ENCODE peak calls at places on chromosomes 13 and 19, in four cellular contexts. W is HepG2, P is SK-N-SH, S is GM12878. J is an unnamed sample.

GRCh38 chr13:95098916-95099315 is 202.3 kb downstream of the ABCC4 start:
- DNase-seq in P (no peak), W (no peak), S (no peak), J (no peak)

GRCh38 chr19:11152318-11153062 is 3.1 kb downstream of the SPC24 start:
- DNase-seq in P (no peak), S (no peak), W (no peak), J (no peak)

GRCh38 chr19:13181747-13182388 is 31.7 kb downstream of the IER2 start:
- DNase-seq in S (no peak), P (peak), W (no peak), J (peak)

GRCh38 chr13:40664100-40665060 is 2.1 kb downstream of the FOXO1 start:
- DNase-seq in W (peak), P (peak), S (no peak), J (peak)

GRCh38 chr19:56080669-56081401 is 40.3 kb downstream of the ZNF787 start:
- DNase-seq in P (peak), S (peak), W (peak), J (peak)

GRCh38 chr19:46221981-46222610 is 7.4 kb upstream of the IGFL1 start:
- DNase-seq in W (no peak), S (no peak), P (no peak), J (no peak)

GRCh38 chr13:99311748-99312492 is 4.7 kb upstream of the GPR183 start:
- DNase-seq in P (peak), S (no peak), W (no peak), J (no peak)

GRCh38 chr19:33339016-33339749 is 34.3 kb upstream of the CEBPG start:
- DNase-seq in W (no peak), P (no peak), S (no peak), J (no peak)

GRCh38 chr13:91212229-91212628 is 135.3 kb upstream of the MIR17HG start:
- DNase-seq in W (no peak), S (no peak), P (no peak), J (no peak)

GRCh38 chr13:39597828-39598227 is 5.2 kb downstream of the LHFPL6 start:
- DNase-seq in P (no peak), S (no peak), W (no peak), J (no peak)

GRCh38 chr13:44407379-44407778 is 33.8 kb downstream of the SERP2 start:
- DNase-seq in W (no peak), P (no peak), S (no peak), J (no peak)

GRCh38 chr13:43303040-43303729 is 279.8 kb downstream of the DNAJC15 start:
- DNase-seq in P (peak), S (no peak), W (peak), J (no peak)

GRCh38 chr13:29369060-29369743 is 226.3 kb downstream of the SLC7A1 start:
- DNase-seq in P (peak), W (peak), S (peak), J (no peak)

GRCh38 chr19:47093841-47094240 is 19.7 kb downstream of the ZC3H4 start:
- DNase-seq in P (no peak), S (no peak), W (no peak), J (no peak)

GRCh38 chr19:13318190-13318589 is 168.0 kb downstream of the IER2 start:
- DNase-seq in S (no peak), W (no peak), P (no peak), J (no peak)

GRCh38 chr19:40464059-40465024 is 1.2 kb downstream of the BLVRB start:
- DNase-seq in W (peak), S (no peak), P (peak), J (peak)

GRCh38 chr19:2722541-2723344 is 1.6 kb upstream of the DIRAS1 start:
- DNase-seq in P (peak), S (no peak), W (no peak), J (peak)

GRCh38 chr19:39497850-39498261 is 891 bp upstream of the DLL3 start:
- DNase-seq in W (peak), S (no peak), P (peak), J (peak)

GRCh38 chr13:111865046-111865445 is 201.9 kb upstream of the SOX1 start:
- DNase-seq in S (no peak), P (no peak), W (no peak), J (no peak)

GRCh38 chr19:18294467-18294864 is 13.0 kb upstream of the JUND start:
- DNase-seq in S (no peak), W (no peak), P (peak), J (no peak)

GRCh38 chr19:47419037-47419783 is at the start of gene MEIS3:
- DNase-seq in W (no peak), P (peak), S (no peak), J (peak)

GRCh38 chr13:50345804-50346203 is 330.6 kb downstream of the KCNRG start:
- DNase-seq in P (no peak), W (no peak), S (no peak), J (no peak)

GRCh38 chr19:29263305-29264080 is 50.5 kb upstream of the UQCRFS1 start:
- DNase-seq in W (peak), S (no peak), P (peak), J (peak)

GRCh38 chr19:49666120-49666444 is 349 bp downstream of the BCL2L12 start:
- DNase-seq in P (no peak), W (no peak), S (no peak), J (no peak)

GRCh38 chr19:4177146-4177545 is 5.2 kb downstream of the SIRT6 start:
- DNase-seq in S (no peak), P (no peak), W (no peak), J (no peak)

GRCh38 chr19:7690779-7691258 is 10.2 kb downstream of the TRAPPC5 start:
- DNase-seq in P (no peak), S (peak), W (no peak), J (no peak)

GRCh38 chr19:2309734-2310362 is 1.9 kb upstream of the LINGO3 start:
- DNase-seq in P (peak), W (no peak), S (no peak), J (no peak)

GRCh38 chr13:50713849-50714248 is 129.6 kb downstream of the DLEU7 start:
- DNase-seq in S (peak), W (no peak), P (no peak), J (no peak)

GRCh38 chr13:110454227-110454859 is 107.2 kb downstream of the RAB20 start:
- DNase-seq in W (no peak), P (no peak), S (no peak), J (no peak)

GRCh38 chr13:98992355-98992754 is 14.5 kb upstream of the DOCK9 start:
- DNase-seq in W (no peak), S (no peak), P (no peak), J (no peak)

GRCh38 chr13:70923863-70924752 is 815.9 kb upstream of the KLHL1 start:
- DNase-seq in S (no peak), P (no peak), W (no peak), J (no peak)

GRCh38 chr19:31553844-31554215 is 204.6 kb upstream of the TSHZ3 start:
- DNase-seq in P (no peak), S (no peak), W (no peak), J (no peak)

GRCh38 chr13:97621631-97622030 is 187.7 kb downstream of the RAP2A start:
- DNase-seq in P (no peak), W (no peak), S (no peak), J (no peak)

GRCh38 chr13:98184796-98185195 is 7.7 kb upstream of the RNF113B start:
- DNase-seq in P (no peak), W (no peak), S (no peak), J (no peak)

GRCh38 chr13:71751074-71751473 is 115.9 kb downstream of the DACH1 start:
- DNase-seq in P (peak), W (no peak), S (no peak), J (no peak)

GRCh38 chr19:7554990-7555864 is 19.7 kb downstream of the PNPLA6 start:
- DNase-seq in S (no peak), W (no peak), P (peak), J (peak)

GRCh38 chr13:102580552-102581169 is 16.1 kb upstream of the TPP2 start:
- DNase-seq in S (no peak), P (peak), W (peak), J (peak)

GRCh38 chr13:20221772-20222171 is 10.3 kb downstream of the GJB6 start:
- DNase-seq in P (no peak), W (no peak), S (no peak), J (no peak)

GRCh38 chr19:1070931-1071791 is 4.2 kb downstream of the ARHGAP45 start:
- DNase-seq in S (no peak), P (peak), W (no peak), J (no peak)
- TF ChIP-seq GABPA in S (no peak), P (no peak), W (no peak), J (no peak)

DNA sequence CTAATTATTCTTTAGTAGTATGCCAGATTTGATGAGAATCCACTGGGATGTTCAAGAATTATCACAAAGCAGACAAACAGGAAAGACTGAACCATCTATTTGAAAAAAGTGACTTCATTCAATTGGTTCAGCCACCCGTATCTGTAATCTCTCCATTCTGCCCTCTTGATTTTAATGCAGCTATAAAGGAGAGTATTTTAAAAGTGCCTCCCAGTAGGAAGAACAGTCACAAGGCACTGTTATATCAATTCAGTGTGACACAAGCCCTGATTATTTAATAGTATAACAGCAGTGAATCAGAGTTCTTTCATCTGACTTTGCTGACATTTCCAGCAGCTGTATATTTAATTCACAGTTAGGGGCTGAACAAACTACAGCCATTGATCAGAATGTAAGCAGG is 77.3 kb upstream of the SLAIN1 start:
- DNase-seq in P (no peak), S (no peak), W (no peak), J (no peak)
- TF ChIP-seq GABPA in P (no peak), S (no peak), W (no peak), J (no peak)

DNA sequence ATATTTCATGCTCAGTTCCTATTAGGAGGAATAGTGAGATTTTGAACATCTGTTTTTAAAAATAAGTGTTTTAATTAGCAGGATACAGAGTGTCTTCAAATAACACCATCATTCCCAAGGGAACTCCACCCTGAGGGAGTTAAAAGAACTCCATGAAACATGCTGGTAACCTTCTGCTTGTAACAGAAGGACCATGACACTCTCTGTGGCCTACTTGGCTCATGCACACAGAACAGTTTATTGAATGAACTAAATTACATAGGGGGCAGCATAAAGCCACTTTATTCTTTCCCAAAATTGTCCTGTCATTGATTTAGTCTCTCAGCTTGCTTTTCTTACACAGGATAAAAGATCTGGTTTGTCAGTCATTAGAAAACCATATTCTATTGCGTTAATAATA is 809.5 kb upstream of the SLITRK6 start:
- DNase-seq in P (no peak), W (no peak), S (no peak), J (no peak)
- TF ChIP-seq GABPA in P (no peak), W (no peak), S (no peak), J (no peak)

GRCh38 chr19:5514001-5514400 is 53.8 kb downstream of the TINCR start:
- DNase-seq in S (no peak), P (no peak), W (no peak), J (no peak)
- TF ChIP-seq GABPA in S (no peak), P (no peak), W (no peak), J (no peak)

GRCh38 chr13:74681891-74682290 is 547.7 kb upstream of the KLF12 start:
- DNase-seq in P (no peak), W (no peak), S (no peak), J (no peak)
- TF ChIP-seq GABPA in P (no peak), W (no peak), S (no peak), J (no peak)

GRCh38 chr19:38193445-38193844 is 30.6 kb downstream of the DPF1 start:
- DNase-seq in P (no peak), S (no peak), W (no peak), J (no peak)
- TF ChIP-seq GABPA in P (no peak), S (no peak), W (no peak), J (no peak)

GRCh38 chr19:14732510-14732909 is 42.7 kb downstream of the ZNF333 start:
- DNase-seq in S (no peak), W (no peak), P (no peak), J (no peak)

GRCh38 chr19:14731200-14731599 is 41.4 kb downstream of the ZNF333 start:
- DNase-seq in P (no peak), S (no peak), W (peak), J (no peak)

GRCh38 chr19:14733574-14733973 is 43.7 kb downstream of the ZNF333 start:
- DNase-seq in S (no peak), P (no peak), W (no peak), J (no peak)

DNA sequence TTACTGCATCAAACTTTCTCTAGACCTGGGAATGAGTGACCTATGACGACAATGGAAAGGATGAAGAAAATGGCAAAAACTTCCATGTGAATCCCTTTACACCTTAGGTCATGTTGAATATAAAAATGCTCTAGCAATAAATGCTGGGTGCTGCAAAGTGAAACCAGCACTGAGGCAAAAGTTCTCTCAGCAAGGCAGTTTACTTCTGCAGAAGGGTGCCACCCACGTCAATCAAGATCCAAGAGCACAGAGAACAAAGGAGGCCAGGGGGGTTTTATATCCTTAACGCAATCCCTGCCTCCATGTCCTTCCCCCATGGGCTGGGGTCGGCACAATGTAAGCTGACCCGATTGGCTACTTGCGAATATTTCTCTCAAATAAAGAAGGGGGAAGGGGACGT is 38.7 kb downstream of the ZNF333 start:
- DNase-seq in S (no peak), P (no peak), W (no peak), J (no peak)
- TF ChIP-seq GABPA in S (no peak), P (no peak), W (no peak), J (no peak)